ENCODE peak calls at places on chromosome 6, in four cellular contexts. G is IMR-90, Z is mesenchymal stem cell, B is H9. U is an unnamed sample.

GRCh38 chr6:55980627-55981211 is 105.3 kb upstream of the BMP5 start:
- DNase-seq in G (peak), Z (peak), B (no peak), U (peak)

GRCh38 chr6:143629104-143630080 is 48.4 kb upstream of the PHACTR2 start:
- DNase-seq in G (peak), Z (no peak), B (no peak), U (no peak)

GRCh38 chr6:148501178-148501590 is 158.5 kb downstream of the SASH1 start:
- DNase-seq in G (peak), Z (peak), B (no peak), U (no peak)

GRCh38 chr6:11970114-11970513 is 42.0 kb upstream of the HIVEP1 start:
- DNase-seq in G (no peak), Z (no peak), B (no peak), U (no peak)

GRCh38 chr6:24060982-24061754 is 64.8 kb upstream of the NRSN1 start:
- DNase-seq in G (no peak), Z (no peak), B (no peak), U (no peak)

GRCh38 chr6:38034269-38034914 is 214.9 kb downstream of the ZFAND3 start:
- DNase-seq in G (peak), Z (peak), B (no peak), U (no peak)

GRCh38 chr6:139161169-139161568 is 26.3 kb downstream of the HECA start:
- DNase-seq in G (peak), Z (peak), B (no peak), U (no peak)

GRCh38 chr6:73732845-73733675 is 37.1 kb downstream of the CD109 start:
- DNase-seq in G (peak), Z (peak), B (peak), U (peak)

GRCh38 chr6:7851780-7852179 is 58.8 kb downstream of the TXNDC5 start:
- DNase-seq in G (no peak), Z (no peak), B (no peak), U (no peak)

GRCh38 chr6:36266913-36267644 is 2.8 kb upstream of the PNPLA1 start:
- DNase-seq in G (no peak), Z (no peak), B (no peak), U (no peak)

GRCh38 chr6:116210750-116211425 is 43.0 kb downstream of the TSPYL4 start:
- DNase-seq in G (peak), Z (no peak), B (no peak), U (no peak)

GRCh38 chr6:24911983-24912382 is 23.8 kb downstream of the RIPOR2 start:
- DNase-seq in G (no peak), Z (no peak), B (no peak), U (no peak)

GRCh38 chr6:36820700-36821580 is 18.3 kb downstream of the CPNE5 start:
- DNase-seq in G (peak), Z (peak), B (no peak), U (no peak)

GRCh38 chr6:97207383-97207782 is 75.6 kb downstream of the MMS22L start:
- DNase-seq in G (no peak), Z (no peak), B (no peak), U (no peak)

GRCh38 chr6:137904822-137905617 is 38.0 kb downstream of the TNFAIP3 start:
- DNase-seq in G (no peak), Z (no peak), B (no peak), U (no peak)

GRCh38 chr6:169938262-169938701 is 186.9 kb downstream of the ERMARD start:
- DNase-seq in G (no peak), Z (no peak), B (no peak), U (no peak)

GRCh38 chr6:5851261-5851757 is 155.4 kb downstream of the NRN1 start:
- DNase-seq in G (no peak), Z (peak), B (peak), U (no peak)

GRCh38 chr6:138086573-138087196 is 20.5 kb downstream of the PERP start:
- DNase-seq in G (peak), Z (peak), B (peak), U (no peak)

GRCh38 chr6:46584586-46584985 is 68.0 kb downstream of the CYP39A1 start:
- DNase-seq in G (no peak), Z (no peak), B (no peak), U (no peak)

GRCh38 chr6:106128981-106129761 is 43.0 kb downstream of the PRDM1 start:
- DNase-seq in G (peak), Z (peak), B (no peak), U (no peak)

GRCh38 chr6:41716516-41717446 is 18.6 kb downstream of the TFEB start:
- DNase-seq in G (no peak), Z (peak), B (no peak), U (no peak)

GRCh38 chr6:74282143-74282689 is 586.2 kb downstream of the CD109 start:
- DNase-seq in G (no peak), Z (no peak), B (no peak), U (no peak)

GRCh38 chr6:88004707-88005106 is 42.9 kb upstream of the SPACA1 start:
- DNase-seq in G (no peak), Z (no peak), B (no peak), U (no peak)

GRCh38 chr6:137692806-137693205 is 174.3 kb upstream of the TNFAIP3 start:
- DNase-seq in G (peak), Z (no peak), B (no peak), U (no peak)

GRCh38 chr6:157381631-157382621 is 936 bp downstream of the ZDHHC14 start:
- DNase-seq in G (peak), Z (peak), B (peak), U (no peak)

GRCh38 chr6:3769610-3770009 is 18.1 kb upstream of the PXDC1 start:
- DNase-seq in G (peak), Z (peak), B (no peak), U (no peak)

GRCh38 chr6:12024715-12025434 is 12.8 kb downstream of the HIVEP1 start:
- DNase-seq in G (peak), Z (peak), B (no peak), U (no peak)

GRCh38 chr6:79586548-79586947 is 44.6 kb upstream of the SH3BGRL2 start:
- DNase-seq in G (peak), Z (peak), B (peak), U (no peak)

GRCh38 chr6:26299286-26300042 is 65.5 kb upstream of the BTN3A2 start:
- DNase-seq in G (no peak), Z (no peak), B (no peak), U (no peak)

GRCh38 chr6:66489269-66489987 is 782.4 kb upstream of the EYS start:
- DNase-seq in G (no peak), Z (no peak), B (no peak), U (no peak)

GRCh38 chr6:137892271-137892708 is 25.2 kb downstream of the TNFAIP3 start:
- DNase-seq in G (peak), Z (peak), B (no peak), U (no peak)

GRCh38 chr6:95203153-95203754 is 374.1 kb upstream of the MANEA start:
- DNase-seq in G (peak), Z (peak), B (no peak), U (peak)

GRCh38 chr6:100472674-100473073 is 8.0 kb upstream of the SIM1 start:
- DNase-seq in G (peak), Z (peak), B (no peak), U (no peak)

GRCh38 chr6:136593748-136594490 is 43.7 kb upstream of the MAP7 start:
- DNase-seq in G (peak), Z (peak), B (no peak), U (no peak)

GRCh38 chr6:135358251-135358821 is 139.2 kb downstream of the AHI1 start:
- DNase-seq in G (peak), Z (peak), B (no peak), U (no peak)

GRCh38 chr6:163705923-163706322 is 291.4 kb downstream of the QKI start:
- DNase-seq in G (no peak), Z (no peak), B (no peak), U (no peak)

GRCh38 chr6:42898891-42899361 is 16.9 kb upstream of the PTCRA start:
- DNase-seq in G (peak), Z (peak), B (peak), U (peak)

GRCh38 chr6:168128631-168129291 is 49.7 kb upstream of the FRMD1 start:
- DNase-seq in G (no peak), Z (no peak), B (no peak), U (no peak)

GRCh38 chr6:157443066-157443800 is 62.2 kb downstream of the ZDHHC14 start:
- DNase-seq in G (peak), Z (peak), B (no peak), U (no peak)

DNA sequence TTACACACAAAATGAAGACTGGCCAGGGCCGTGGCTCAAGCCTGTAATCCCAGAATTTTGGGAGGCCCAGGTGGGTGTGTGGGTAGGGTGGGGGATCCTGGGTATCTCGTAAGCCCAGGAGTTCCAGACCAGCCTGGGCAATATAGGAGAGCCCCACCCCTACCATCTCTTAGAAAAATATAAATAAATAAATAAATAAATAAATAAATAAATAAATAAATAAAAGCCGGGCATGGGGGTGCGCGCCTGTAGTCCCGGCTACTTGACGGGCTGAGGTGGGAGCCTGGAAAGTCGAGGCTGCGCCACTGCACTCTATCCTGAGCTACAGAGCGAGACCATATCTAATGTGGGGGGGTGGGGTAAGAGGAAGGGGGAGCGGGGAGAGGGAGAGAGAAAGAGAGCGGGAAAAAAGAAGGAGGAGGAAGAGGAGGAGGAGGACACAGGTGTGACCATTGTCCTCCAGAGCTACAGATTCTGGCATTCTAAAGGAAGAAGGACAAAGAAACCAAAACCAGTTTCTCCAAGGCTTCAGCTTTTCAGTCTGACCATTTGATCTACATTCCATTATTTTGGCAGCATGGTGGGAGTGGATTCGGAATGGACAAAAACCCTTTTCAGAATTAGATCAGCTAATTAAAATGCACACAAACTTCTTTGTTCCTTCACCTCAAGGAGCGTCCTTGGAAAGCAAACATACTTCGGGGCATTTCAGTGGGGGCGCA is 616 bp upstream of the C6orf141 start:
- DNase-seq in G (no peak), Z (no peak), B (no peak), U (peak)
- H3K18ac ChIP-seq in G (no peak), Z (peak), B (no peak), U (no peak)

DNA sequence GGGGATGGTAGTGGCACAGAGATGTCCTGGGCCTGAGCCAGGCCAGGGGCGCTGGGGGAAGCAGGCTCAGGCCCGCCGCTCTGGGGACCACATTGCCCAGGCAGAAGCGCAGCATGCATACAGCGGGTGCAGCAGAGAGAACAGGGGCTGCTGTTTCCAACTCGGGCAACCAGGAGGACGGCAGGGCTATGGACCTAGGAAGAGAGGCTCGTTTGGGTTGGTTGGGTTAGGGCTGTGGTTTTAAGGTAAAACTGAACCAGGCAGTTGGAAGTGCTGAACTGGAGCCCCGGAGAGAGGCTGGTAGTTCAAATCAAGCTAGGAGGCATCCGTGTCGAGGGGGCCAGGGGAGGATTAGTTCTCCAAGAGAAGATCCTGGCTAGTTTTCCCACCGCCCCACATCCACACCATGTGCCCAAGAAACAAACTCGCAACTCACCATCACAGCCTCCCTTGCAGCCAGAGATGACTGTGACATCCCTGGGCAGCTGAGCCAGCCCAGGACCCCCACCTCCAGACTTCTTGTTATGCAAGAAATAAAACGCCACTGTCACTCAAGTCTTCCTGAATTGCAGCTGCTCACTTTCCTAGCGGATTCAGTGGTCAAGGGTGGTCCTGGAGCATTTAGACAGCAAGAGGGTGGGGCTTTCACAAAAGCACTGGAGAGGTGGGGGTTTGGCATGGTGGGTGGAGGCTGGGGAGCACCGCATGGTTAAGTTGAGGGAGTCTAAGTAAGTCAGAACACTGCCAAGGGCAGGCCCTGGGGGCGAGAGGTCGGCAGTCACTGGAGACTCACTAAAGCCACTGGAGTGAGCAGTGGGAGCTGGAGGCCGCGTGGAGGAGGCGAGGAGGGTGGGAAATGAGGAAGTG is 161.2 kb downstream of the GRM4 start:
- DNase-seq in G (no peak), Z (no peak), B (peak), U (no peak)
- H3K18ac ChIP-seq in G (no peak), Z (no peak), B (no peak), U (peak)

DNA sequence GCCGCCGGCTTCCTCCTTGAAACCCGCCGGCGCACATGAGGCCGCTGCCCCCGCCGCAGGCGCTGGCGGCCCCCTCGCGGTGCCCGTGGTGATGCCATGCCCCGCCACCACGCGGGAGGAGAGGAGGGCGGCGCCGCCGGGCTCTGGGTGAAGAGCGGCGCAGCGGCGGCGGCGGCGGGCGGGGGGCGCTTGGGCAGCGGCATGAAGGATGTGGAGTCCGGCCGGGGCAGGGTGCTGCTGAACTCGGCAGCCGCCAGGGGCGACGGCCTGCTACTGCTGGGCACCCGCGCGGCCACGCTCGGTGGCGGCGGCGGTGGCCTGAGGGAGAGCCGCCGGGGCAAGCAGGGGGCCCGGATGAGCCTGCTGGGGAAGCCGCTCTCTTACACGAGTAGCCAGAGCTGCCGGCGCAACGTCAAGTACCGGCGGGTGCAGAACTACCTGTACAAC is 253 bp downstream of the KCNQ5 start:
- DNase-seq in G (peak), Z (peak), B (peak), U (peak)
- H3K18ac ChIP-seq in G (no peak), Z (no peak), B (no peak), U (peak)

DNA sequence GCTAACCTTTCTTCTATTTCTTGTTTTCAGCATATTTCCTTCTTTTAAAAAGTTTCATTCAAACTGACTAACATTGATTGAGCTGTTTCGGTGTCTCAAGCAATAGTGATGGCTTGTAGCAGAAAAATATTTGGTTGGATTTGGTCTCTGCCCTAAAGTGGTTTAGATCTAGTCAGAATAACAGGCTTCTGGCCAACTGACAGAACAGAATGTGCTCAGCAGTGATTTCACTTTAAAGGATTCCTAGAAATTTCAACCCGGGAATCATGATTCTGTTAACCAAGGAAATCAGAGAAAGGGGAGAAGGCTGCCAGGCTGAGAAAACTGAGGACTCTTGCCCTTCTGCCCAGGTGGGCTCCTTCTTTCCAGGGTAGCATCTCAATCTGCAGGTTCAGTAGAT is 16.6 kb upstream of the GSTA1 start:
- DNase-seq in G (peak), Z (no peak), B (no peak), U (no peak)
- H3K18ac ChIP-seq in G (no peak), Z (no peak), B (no peak), U (no peak)

U was measured in neuronal stem cell.